ENCODE peak calls at places on chromosomes 2 and 18, in six cellular contexts. One of them, this sample, is unnamed.

GRCh38 chr18:5601188-5601624 is 57.4 kb upstream of the EPB41L3 start:
- DNase-seq in A549: no peak
- DNase-seq in HepG2: peak; percentile 1
- DNase-seq in GM12878: no peak
- DNase-seq in K562: no peak
- DNase-seq in SK-N-SH: no peak
- DNase-seq in this sample: no peak

GRCh38 chr18:2985628-2986027 is 27.3 kb downstream of the LPIN2 start:
- DNase-seq in GM12878: no peak
- DNase-seq in SK-N-SH: no peak
- DNase-seq in A549: no peak
- DNase-seq in K562: peak; percentile 56
- DNase-seq in HepG2: peak; percentile 50
- DNase-seq in this sample: peak; percentile 54

GRCh38 chr2:10170256-10170655 is 47.7 kb downstream of the RRM2 start:
- DNase-seq in K562: no peak
- DNase-seq in HepG2: no peak
- DNase-seq in SK-N-SH: peak; percentile 63
- DNase-seq in GM12878: no peak
- DNase-seq in A549: no peak
- DNase-seq in this sample: peak; percentile 66

GRCh38 chr2:1685957-1686783 is 58.1 kb downstream of the PXDN start:
- DNase-seq in A549: peak; percentile 43
- DNase-seq in K562: no peak
- DNase-seq in HepG2: no peak
- DNase-seq in SK-N-SH: no peak
- DNase-seq in GM12878: no peak
- DNase-seq in this sample: peak; percentile 62

GRCh38 chr18:59196161-59196560 is 23.8 kb upstream of the GRP start:
- DNase-seq in HepG2: no peak
- DNase-seq in SK-N-SH: no peak
- DNase-seq in GM12878: no peak
- DNase-seq in K562: no peak
- DNase-seq in A549: no peak
- DNase-seq in this sample: no peak

GRCh38 chr18:67568166-67568565 is 51.6 kb upstream of the DSEL start:
- DNase-seq in GM12878: no peak
- DNase-seq in SK-N-SH: no peak
- DNase-seq in K562: no peak
- DNase-seq in HepG2: no peak
- DNase-seq in A549: no peak
- DNase-seq in this sample: no peak

GRCh38 chr18:74139888-74140287 is 7.7 kb downstream of the FBXO15 start:
- DNase-seq in SK-N-SH: no peak
- DNase-seq in HepG2: no peak
- DNase-seq in K562: peak; percentile 50
- DNase-seq in A549: no peak
- DNase-seq in GM12878: no peak
- DNase-seq in this sample: peak; percentile 87

GRCh38 chr2:174485763-174486613 is 841 bp downstream of the GPR155 start:
- DNase-seq in GM12878: no peak
- DNase-seq in K562: peak; percentile 67
- DNase-seq in SK-N-SH: peak; percentile 49
- DNase-seq in A549: no peak
- DNase-seq in HepG2: no peak
- DNase-seq in this sample: peak; percentile 76

GRCh38 chr2:233051241-233052149 is 8.6 kb upstream of the INPP5D start:
- DNase-seq in A549: no peak
- DNase-seq in HepG2: no peak
- DNase-seq in SK-N-SH: no peak
- DNase-seq in K562: peak; percentile 21
- DNase-seq in GM12878: no peak
- DNase-seq in this sample: peak; percentile 24

GRCh38 chr2:75180476-75180875 is 18.8 kb downstream of the TACR1 start:
- DNase-seq in K562: no peak
- DNase-seq in GM12878: no peak
- DNase-seq in SK-N-SH: no peak
- DNase-seq in HepG2: no peak
- DNase-seq in A549: no peak
- DNase-seq in this sample: no peak

GRCh38 chr2:241813806-241814570 is 5.0 kb downstream of the NEU4 start:
- DNase-seq in SK-N-SH: peak; percentile 12
- DNase-seq in A549: no peak
- DNase-seq in GM12878: peak; percentile 20
- DNase-seq in HepG2: no peak
- DNase-seq in K562: no peak
- DNase-seq in this sample: no peak

GRCh38 chr2:190343500-190344274 is at the start of gene INPP1:
- DNase-seq in K562: no peak
- DNase-seq in SK-N-SH: peak; percentile 87
- DNase-seq in HepG2: no peak
- DNase-seq in A549: peak; percentile 32
- DNase-seq in GM12878: no peak
- DNase-seq in this sample: peak; percentile 65

GRCh38 chr2:58428286-58428552 is 187.1 kb upstream of the FANCL start:
- DNase-seq in K562: no peak
- DNase-seq in GM12878: no peak
- DNase-seq in HepG2: no peak
- DNase-seq in A549: peak; percentile 21
- DNase-seq in SK-N-SH: no peak
- DNase-seq in this sample: no peak

GRCh38 chr2:134391751-134392160 is 137.9 kb downstream of the MGAT5 start:
- DNase-seq in A549: no peak
- DNase-seq in HepG2: no peak
- DNase-seq in GM12878: peak; percentile 57
- DNase-seq in SK-N-SH: no peak
- DNase-seq in K562: no peak
- DNase-seq in this sample: peak; percentile 36

GRCh38 chr2:20450201-20451108 is 3.6 kb downstream of the RHOB start:
- DNase-seq in HepG2: peak; percentile 87
- DNase-seq in K562: no peak
- DNase-seq in GM12878: no peak
- DNase-seq in A549: no peak
- DNase-seq in SK-N-SH: peak; percentile 71
- DNase-seq in this sample: peak; percentile 89

GRCh38 chr2:217218269-217219140 is 358.6 kb upstream of the TNP1 start:
- DNase-seq in K562: peak; percentile 49
- DNase-seq in SK-N-SH: no peak
- DNase-seq in GM12878: no peak
- DNase-seq in HepG2: no peak
- DNase-seq in A549: no peak
- DNase-seq in this sample: peak; percentile 87

GRCh38 chr2:201795608-201796477 is 10.5 kb upstream of the CDK15 start:
- DNase-seq in GM12878: no peak
- DNase-seq in HepG2: peak; percentile 26
- DNase-seq in SK-N-SH: peak; percentile 77
- DNase-seq in A549: peak; percentile 67
- DNase-seq in K562: peak; percentile 43
- DNase-seq in this sample: peak; percentile 71

GRCh38 chr18:10035306-10035991 is 121.6 kb downstream of the VAPA start:
- DNase-seq in GM12878: no peak
- DNase-seq in SK-N-SH: no peak
- DNase-seq in K562: no peak
- DNase-seq in HepG2: no peak
- DNase-seq in A549: no peak
- DNase-seq in this sample: no peak

GRCh38 chr18:10032331-10032979 is 118.6 kb downstream of the VAPA start:
- DNase-seq in K562: no peak
- DNase-seq in SK-N-SH: peak; percentile 46
- DNase-seq in GM12878: no peak
- DNase-seq in HepG2: no peak
- DNase-seq in A549: no peak
- DNase-seq in this sample: no peak

GRCh38 chr18:10030816-10031541 is 117.2 kb downstream of the VAPA start:
- DNase-seq in SK-N-SH: peak; percentile 70
- DNase-seq in HepG2: no peak
- DNase-seq in K562: no peak
- DNase-seq in A549: no peak
- DNase-seq in GM12878: no peak
- DNase-seq in this sample: no peak

GRCh38 chr18:10029711-10030110 is 115.9 kb downstream of the VAPA start:
- DNase-seq in SK-N-SH: no peak
- DNase-seq in GM12878: no peak
- DNase-seq in K562: no peak
- DNase-seq in HepG2: no peak
- DNase-seq in A549: no peak
- DNase-seq in this sample: no peak

DNA sequence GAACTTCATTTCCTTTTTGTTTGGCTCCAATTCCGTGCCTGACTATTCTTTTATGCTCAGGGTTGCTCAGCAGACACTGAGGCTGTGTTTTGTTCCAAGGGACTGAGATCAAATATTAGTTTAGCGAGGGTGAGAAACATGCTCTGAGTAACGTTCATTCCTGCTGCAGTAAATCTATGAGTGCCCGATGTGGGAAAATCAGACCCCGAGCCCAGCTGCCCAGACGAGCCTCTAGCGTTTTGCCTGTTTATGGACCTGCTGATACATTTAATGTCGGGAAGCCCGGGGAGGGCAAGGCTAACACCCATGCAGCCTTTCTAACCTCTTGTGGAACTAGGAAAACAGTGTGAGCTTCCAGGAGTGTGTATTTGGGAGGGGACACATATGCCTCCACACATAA is 119.2 kb downstream of the VAPA start:
- DNase-seq in SK-N-SH: no peak
- DNase-seq in K562: no peak
- DNase-seq in A549: no peak
- DNase-seq in GM12878: no peak
- DNase-seq in HepG2: no peak
- DNase-seq in this sample: no peak
- TF ChIP-seq SMC3 in SK-N-SH: no peak
- TF ChIP-seq SMC3 in K562: no peak
- TF ChIP-seq SMC3 in A549: no peak
- TF ChIP-seq SMC3 in GM12878: no peak
- TF ChIP-seq SMC3 in HepG2: no peak
- TF ChIP-seq SMC3 in this sample: no peak

DNA sequence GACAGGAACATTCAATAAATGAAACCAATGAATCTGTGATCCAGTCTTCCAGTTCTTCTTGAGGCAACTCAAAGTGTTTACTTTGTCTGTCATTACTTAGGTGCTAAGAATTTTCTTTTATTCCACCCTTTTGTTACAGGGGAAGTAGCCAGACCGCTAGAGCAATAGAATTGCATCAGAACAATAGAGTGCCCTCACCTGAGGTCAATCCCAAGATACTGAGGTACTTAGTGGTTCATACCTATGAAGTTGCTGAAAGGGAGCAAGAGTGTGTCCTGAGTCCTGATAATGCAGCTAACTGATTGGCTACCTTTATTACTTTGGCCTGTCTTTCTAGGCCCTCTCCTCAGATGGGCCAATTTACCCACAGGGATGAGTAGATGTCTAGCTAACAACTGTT is 359.4 kb upstream of the KCNH7 start:
- DNase-seq in SK-N-SH: no peak
- DNase-seq in A549: no peak
- DNase-seq in GM12878: no peak
- DNase-seq in HepG2: no peak
- DNase-seq in K562: no peak
- DNase-seq in this sample: no peak
- TF ChIP-seq SMC3 in SK-N-SH: no peak
- TF ChIP-seq SMC3 in A549: no peak
- TF ChIP-seq SMC3 in GM12878: no peak
- TF ChIP-seq SMC3 in HepG2: no peak
- TF ChIP-seq SMC3 in K562: no peak
- TF ChIP-seq SMC3 in this sample: no peak

GRCh38 chr2:227933891-227934290 is 62.5 kb downstream of the DAW1 start:
- DNase-seq in A549: no peak
- DNase-seq in K562: no peak
- DNase-seq in GM12878: no peak
- DNase-seq in SK-N-SH: no peak
- DNase-seq in HepG2: no peak
- DNase-seq in this sample: no peak

GRCh38 chr2:227932001-227932400 is 60.6 kb downstream of the DAW1 start:
- DNase-seq in GM12878: no peak
- DNase-seq in K562: no peak
- DNase-seq in A549: no peak
- DNase-seq in HepG2: no peak
- DNase-seq in SK-N-SH: no peak
- DNase-seq in this sample: no peak

DNA sequence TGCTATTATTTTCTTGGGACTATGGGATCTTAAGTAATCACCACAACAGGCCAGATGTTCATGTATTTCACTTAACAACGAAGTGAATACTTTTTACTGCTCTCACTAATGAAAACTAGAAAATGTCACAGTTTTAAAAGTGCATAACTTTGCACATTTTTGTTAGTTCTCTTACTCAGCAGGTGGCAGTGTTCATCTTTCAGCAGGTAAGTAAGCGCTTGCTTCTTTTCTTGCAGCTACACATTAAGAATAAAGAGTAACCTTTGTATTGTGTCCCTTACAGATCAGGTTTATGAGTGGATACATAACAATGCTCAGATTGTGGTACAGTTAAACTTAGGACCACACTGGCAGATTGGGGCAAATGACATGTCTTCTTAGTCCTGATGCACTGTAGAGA is 61.0 kb downstream of the DAW1 start:
- DNase-seq in GM12878: no peak
- DNase-seq in K562: no peak
- DNase-seq in A549: no peak
- DNase-seq in HepG2: no peak
- DNase-seq in SK-N-SH: no peak
- DNase-seq in this sample: no peak
- TF ChIP-seq SMC3 in GM12878: no peak
- TF ChIP-seq SMC3 in K562: no peak
- TF ChIP-seq SMC3 in A549: no peak
- TF ChIP-seq SMC3 in HepG2: no peak
- TF ChIP-seq SMC3 in SK-N-SH: no peak
- TF ChIP-seq SMC3 in this sample: no peak

DNA sequence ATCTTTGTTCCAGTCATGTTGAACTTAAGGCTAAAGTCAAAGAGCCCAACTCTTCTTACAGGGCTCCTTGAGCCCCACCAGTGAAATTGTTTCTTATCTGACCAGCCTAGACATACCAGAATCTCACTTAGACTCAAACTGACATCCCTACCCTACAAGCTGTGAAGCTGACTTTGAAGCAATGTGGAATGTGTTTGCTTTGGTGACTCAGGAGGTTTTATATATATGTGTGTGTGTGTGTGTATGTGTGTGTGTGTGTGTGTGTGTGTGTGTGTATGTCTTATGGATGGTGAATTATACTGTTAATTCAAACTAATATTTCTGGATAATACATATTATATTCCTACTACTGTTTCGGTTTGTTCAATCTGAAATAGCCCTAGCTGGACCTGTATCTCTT is 67.3 kb downstream of the CAMKMT start:
- DNase-seq in HepG2: peak; percentile 39
- DNase-seq in A549: peak; percentile 33
- DNase-seq in SK-N-SH: no peak
- DNase-seq in GM12878: no peak
- DNase-seq in K562: no peak
- DNase-seq in this sample: peak; percentile 54
- TF ChIP-seq SMC3 in HepG2: no peak
- TF ChIP-seq SMC3 in A549: no peak
- TF ChIP-seq SMC3 in SK-N-SH: no peak
- TF ChIP-seq SMC3 in GM12878: no peak
- TF ChIP-seq SMC3 in K562: no peak
- TF ChIP-seq SMC3 in this sample: no peak

DNA sequence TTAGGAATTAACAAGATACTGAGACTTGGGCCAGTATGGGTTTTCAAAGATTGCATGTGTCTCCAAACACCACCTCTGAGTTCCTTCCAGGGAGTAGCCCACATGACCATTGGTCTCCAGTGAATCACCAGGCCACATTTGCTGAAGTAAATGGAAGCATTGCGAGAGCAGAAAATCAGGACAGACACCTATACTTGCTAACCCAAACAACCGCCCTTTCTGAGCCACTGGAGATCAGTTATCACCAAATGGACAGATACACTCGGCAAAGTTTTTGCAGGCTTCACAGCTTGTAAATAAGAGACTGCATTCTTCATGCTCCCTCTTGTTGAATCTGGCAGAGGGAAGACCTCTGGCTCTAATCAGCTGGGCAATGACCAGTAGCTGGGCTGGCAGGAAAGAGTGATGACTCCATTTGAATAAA is 41.0 kb downstream of the GATA6 start:
- DNase-seq in A549: no peak
- DNase-seq in HepG2: no peak
- DNase-seq in SK-N-SH: no peak
- DNase-seq in K562: no peak
- DNase-seq in GM12878: no peak
- DNase-seq in this sample: peak; percentile 65
- TF ChIP-seq SMC3 in A549: no peak
- TF ChIP-seq SMC3 in HepG2: no peak
- TF ChIP-seq SMC3 in SK-N-SH: no peak
- TF ChIP-seq SMC3 in K562: no peak
- TF ChIP-seq SMC3 in GM12878: no peak
- TF ChIP-seq SMC3 in this sample: no peak